ENCODE peak calls at places on chromosomes 2 and 18, in four cellular contexts. One of them, this sample, is unnamed.

GRCh38 chr2:170255971-170256370 is 78.0 kb downstream of the MYO3B start:
- DNase-seq in A549: no peak
- DNase-seq in lower leg skin: no peak
- DNase-seq in H54: no peak
- DNase-seq in this sample: no peak

GRCh38 chr2:19801367-19802087 is 100.3 kb downstream of the TTC32 start:
- DNase-seq in A549: peak
- DNase-seq in H54: peak
- DNase-seq in lower leg skin: peak
- DNase-seq in this sample: no peak

GRCh38 chr2:162795312-162795711 is 43.3 kb downstream of the KCNH7 start:
- DNase-seq in H54: no peak
- DNase-seq in lower leg skin: no peak
- DNase-seq in A549: peak
- DNase-seq in this sample: no peak

GRCh38 chr18:27839141-27839540 is 337.8 kb downstream of the CDH2 start:
- DNase-seq in A549: peak
- DNase-seq in lower leg skin: no peak
- DNase-seq in H54: peak
- DNase-seq in this sample: no peak

GRCh38 chr2:158486970-158487325 is 30.2 kb downstream of the PKP4 start:
- DNase-seq in H54: no peak
- DNase-seq in A549: no peak
- DNase-seq in lower leg skin: no peak
- DNase-seq in this sample: no peak

GRCh38 chr2:126849486-126849885 is 49.2 kb upstream of the TEX51 start:
- DNase-seq in A549: no peak
- DNase-seq in lower leg skin: peak
- DNase-seq in H54: no peak
- DNase-seq in this sample: no peak

GRCh38 chr2:50086450-50086849 is 932.1 kb upstream of the FSHR start:
- DNase-seq in lower leg skin: no peak
- DNase-seq in H54: no peak
- DNase-seq in A549: no peak
- DNase-seq in this sample: no peak

GRCh38 chr2:20196053-20196880 is 28.7 kb downstream of the SDC1 start:
- DNase-seq in lower leg skin: no peak
- DNase-seq in H54: no peak
- DNase-seq in A549: no peak
- DNase-seq in this sample: no peak

GRCh38 chr18:48340502-48340901 is 68.7 kb downstream of the ZBTB7C start:
- DNase-seq in A549: no peak
- DNase-seq in lower leg skin: no peak
- DNase-seq in H54: no peak
- DNase-seq in this sample: no peak

GRCh38 chr2:72271766-72272615 is 124.3 kb upstream of the CYP26B1 start:
- DNase-seq in A549: peak
- DNase-seq in lower leg skin: no peak
- DNase-seq in H54: no peak
- DNase-seq in this sample: no peak

GRCh38 chr18:26652501-26652900 is 104.1 kb upstream of the KCTD1 start:
- DNase-seq in H54: no peak
- DNase-seq in A549: no peak
- DNase-seq in lower leg skin: no peak
- DNase-seq in this sample: no peak

GRCh38 chr2:41906325-41906700 is 141.5 kb upstream of the PKDCC start:
- DNase-seq in H54: no peak
- DNase-seq in lower leg skin: no peak
- DNase-seq in A549: no peak
- DNase-seq in this sample: no peak

GRCh38 chr2:12424820-12425219 is 291.9 kb upstream of the TRIB2 start:
- DNase-seq in lower leg skin: no peak
- DNase-seq in H54: no peak
- DNase-seq in A549: no peak
- DNase-seq in this sample: no peak

GRCh38 chr2:60527762-60528161 is 25.7 kb downstream of the BCL11A start:
- DNase-seq in lower leg skin: no peak
- DNase-seq in A549: no peak
- DNase-seq in H54: no peak
- DNase-seq in this sample: no peak

GRCh38 chr2:186716899-186717811 is 23.3 kb downstream of the FAM171B start:
- DNase-seq in H54: no peak
- DNase-seq in lower leg skin: no peak
- DNase-seq in A549: no peak
- DNase-seq in this sample: no peak

GRCh38 chr2:7427293-7428060 is 510.3 kb downstream of the RNF144A start:
- DNase-seq in A549: peak
- DNase-seq in lower leg skin: no peak
- DNase-seq in H54: peak
- DNase-seq in this sample: peak

GRCh38 chr2:188146888-188147287 is 144.8 kb upstream of the GULP1 start:
- DNase-seq in H54: no peak
- DNase-seq in A549: no peak
- DNase-seq in lower leg skin: no peak
- DNase-seq in this sample: no peak

GRCh38 chr2:121617042-121617599 is 32.1 kb downstream of the CLASP1 start:
- DNase-seq in A549: no peak
- DNase-seq in H54: no peak
- DNase-seq in lower leg skin: no peak
- DNase-seq in this sample: no peak

GRCh38 chr2:18180031-18180610 is 301.7 kb downstream of the KCNS3 start:
- DNase-seq in lower leg skin: no peak
- DNase-seq in H54: no peak
- DNase-seq in A549: no peak
- DNase-seq in this sample: no peak

GRCh38 chr2:176464886-176465564 is 195.8 kb downstream of the MTX2 start:
- DNase-seq in H54: no peak
- DNase-seq in lower leg skin: no peak
- DNase-seq in A549: no peak
- DNase-seq in this sample: no peak

GRCh38 chr2:226609361-226609760 is 190.3 kb downstream of the IRS1 start:
- DNase-seq in H54: no peak
- DNase-seq in lower leg skin: no peak
- DNase-seq in A549: no peak
- DNase-seq in this sample: no peak

GRCh38 chr2:28219134-28219533 is 173.5 kb upstream of the FOSL2 start:
- DNase-seq in H54: no peak
- DNase-seq in lower leg skin: no peak
- DNase-seq in A549: no peak
- DNase-seq in this sample: no peak

GRCh38 chr2:177165103-177165583 is 47.5 kb upstream of the HNRNPA3 start:
- DNase-seq in H54: no peak
- DNase-seq in lower leg skin: no peak
- DNase-seq in A549: peak
- DNase-seq in this sample: peak

GRCh38 chr2:159116922-159117321 is 148.5 kb downstream of the TANC1 start:
- DNase-seq in A549: no peak
- DNase-seq in H54: no peak
- DNase-seq in lower leg skin: no peak
- DNase-seq in this sample: no peak

GRCh38 chr2:44169155-44169898 is 652 bp downstream of the PPM1B start:
- DNase-seq in lower leg skin: peak
- DNase-seq in H54: peak
- DNase-seq in A549: peak
- DNase-seq in this sample: peak

GRCh38 chr2:44167311-44167907 is 1.3 kb upstream of the PPM1B start:
- DNase-seq in H54: no peak
- DNase-seq in lower leg skin: no peak
- DNase-seq in A549: no peak
- DNase-seq in this sample: no peak

GRCh38 chr2:44168684-44169154 is at the start of gene PPM1B:
- DNase-seq in lower leg skin: peak
- DNase-seq in H54: no peak
- DNase-seq in A549: no peak
- DNase-seq in this sample: no peak

GRCh38 chr2:44166096-44166495 is 2.6 kb upstream of the PPM1B start:
- DNase-seq in A549: no peak
- DNase-seq in H54: no peak
- DNase-seq in lower leg skin: no peak
- DNase-seq in this sample: peak

DNA sequence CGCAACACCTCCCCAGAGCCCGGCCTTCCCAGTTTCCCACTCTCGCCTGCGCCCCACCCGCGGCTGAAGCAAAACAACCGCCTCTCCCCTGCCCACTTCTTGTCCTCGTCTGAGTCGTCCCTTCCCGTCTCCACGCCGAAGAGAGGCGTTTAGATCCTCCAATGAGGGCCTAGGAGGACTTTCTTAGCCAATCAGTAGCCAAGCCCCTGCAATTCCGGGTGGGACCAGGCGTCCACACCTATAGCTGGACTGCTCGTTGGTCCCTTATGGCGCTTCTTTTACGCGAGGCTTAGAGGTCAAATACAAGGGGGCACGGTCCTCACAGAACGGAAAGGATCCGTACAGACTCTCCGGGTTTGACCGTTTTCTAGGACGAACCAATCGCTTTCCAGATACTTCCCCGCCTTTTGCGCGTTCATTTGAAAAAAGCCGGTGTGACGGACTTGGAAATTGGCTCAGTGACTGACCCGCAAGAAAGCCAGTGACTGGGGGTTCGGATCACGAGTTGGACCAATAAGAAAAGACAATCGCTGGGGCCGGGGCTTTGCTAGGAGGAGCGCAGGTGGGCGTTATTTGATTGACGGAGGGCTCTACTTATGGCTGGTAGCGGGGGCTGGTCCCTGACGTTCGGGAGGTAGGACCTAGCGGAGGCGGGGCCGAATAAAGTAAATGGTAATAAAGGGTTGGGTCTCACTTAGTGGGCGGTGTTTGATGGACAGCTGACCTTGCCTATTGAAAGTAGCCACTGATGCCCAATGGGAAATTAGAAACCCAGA is 579 bp upstream of the PPM1B start:
- DNase-seq in A549: peak
- DNase-seq in lower leg skin: peak
- DNase-seq in H54: peak
- DNase-seq in this sample: peak
- TF ChIP-seq POLR2A in A549: no peak
- TF ChIP-seq POLR2A in lower leg skin: no peak
- TF ChIP-seq POLR2A in H54: peak
- TF ChIP-seq POLR2A in this sample: peak

DNA sequence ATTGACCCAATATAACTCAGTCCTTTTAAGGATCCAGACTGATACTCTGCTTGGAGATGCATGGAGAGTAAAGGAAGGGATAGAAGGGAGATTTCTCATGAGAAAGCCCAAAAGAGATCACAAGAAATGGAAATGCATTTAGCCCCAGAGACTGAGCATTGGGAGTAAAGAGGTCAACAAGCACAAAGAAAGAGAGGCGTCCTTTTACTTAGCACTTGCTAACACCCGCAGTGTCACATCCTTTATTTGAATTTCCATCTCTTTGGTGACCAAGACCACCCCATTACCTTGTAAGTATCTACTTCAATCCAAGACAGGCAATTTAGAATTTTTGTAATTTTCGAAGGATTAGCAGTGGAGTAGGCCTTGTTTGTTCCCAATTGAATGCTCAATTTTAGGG is 111.8 kb upstream of the DCC start:
- DNase-seq in lower leg skin: no peak
- DNase-seq in H54: no peak
- DNase-seq in A549: no peak
- DNase-seq in this sample: no peak
- TF ChIP-seq POLR2A in lower leg skin: no peak
- TF ChIP-seq POLR2A in H54: no peak
- TF ChIP-seq POLR2A in A549: no peak
- TF ChIP-seq POLR2A in this sample: no peak

GRCh38 chr2:237240252-237240651 is 154.6 kb downstream of the COPS8 start:
- DNase-seq in A549: no peak
- DNase-seq in lower leg skin: no peak
- DNase-seq in H54: no peak
- DNase-seq in this sample: no peak

GRCh38 chr2:237234268-237234667 is 148.6 kb downstream of the COPS8 start:
- DNase-seq in A549: no peak
- DNase-seq in H54: no peak
- DNase-seq in lower leg skin: no peak
- DNase-seq in this sample: no peak

GRCh38 chr2:237232166-237232565 is 146.5 kb downstream of the COPS8 start:
- DNase-seq in H54: no peak
- DNase-seq in lower leg skin: no peak
- DNase-seq in A549: no peak
- DNase-seq in this sample: no peak

GRCh38 chr2:237235383-237236095 is 149.8 kb downstream of the COPS8 start:
- DNase-seq in H54: no peak
- DNase-seq in A549: no peak
- DNase-seq in lower leg skin: no peak
- DNase-seq in this sample: no peak

GRCh38 chr2:237236188-237236587 is 150.5 kb downstream of the COPS8 start:
- DNase-seq in lower leg skin: no peak
- DNase-seq in A549: no peak
- DNase-seq in H54: no peak
- DNase-seq in this sample: no peak
- TF ChIP-seq POLR2A in lower leg skin: no peak
- TF ChIP-seq POLR2A in A549: no peak
- TF ChIP-seq POLR2A in H54: no peak
- TF ChIP-seq POLR2A in this sample: no peak

GRCh38 chr18:22667616-22668422 is 250.1 kb upstream of the CTAGE1 start:
- DNase-seq in A549: peak
- DNase-seq in H54: peak
- DNase-seq in lower leg skin: no peak
- DNase-seq in this sample: peak
- TF ChIP-seq POLR2A in A549: no peak
- TF ChIP-seq POLR2A in H54: no peak
- TF ChIP-seq POLR2A in lower leg skin: no peak
- TF ChIP-seq POLR2A in this sample: no peak

DNA sequence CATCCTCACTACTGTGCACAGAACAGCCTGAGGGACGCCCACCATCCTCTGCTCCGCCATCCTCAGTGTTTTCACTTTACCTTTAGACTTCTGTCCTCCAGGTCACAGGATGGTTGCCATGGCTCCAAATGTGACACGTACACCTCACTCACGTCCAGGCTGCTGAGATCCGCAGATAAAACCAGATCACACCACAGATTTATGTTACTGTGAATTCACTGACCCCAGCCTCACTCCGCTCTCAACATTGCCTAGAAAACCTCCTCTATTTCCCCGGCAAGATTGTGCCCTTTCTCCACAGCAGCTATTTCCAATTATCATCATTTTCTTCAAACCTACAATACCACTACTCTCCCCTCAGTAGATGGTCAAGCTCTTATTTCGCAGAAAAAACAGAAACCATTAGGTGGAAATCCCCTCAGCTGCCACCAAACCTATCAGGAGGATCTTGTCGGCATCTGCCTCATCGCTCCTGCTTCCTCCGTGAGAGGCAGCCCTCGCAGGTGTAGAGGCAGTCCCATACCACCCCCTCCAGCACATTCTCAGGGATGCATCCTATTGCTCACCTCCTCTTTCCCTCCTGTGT is 49.8 kb upstream of the SLC1A4 start:
- DNase-seq in A549: no peak
- DNase-seq in lower leg skin: no peak
- DNase-seq in H54: no peak
- DNase-seq in this sample: no peak
- TF ChIP-seq POLR2A in A549: no peak
- TF ChIP-seq POLR2A in lower leg skin: no peak
- TF ChIP-seq POLR2A in H54: no peak
- TF ChIP-seq POLR2A in this sample: no peak

GRCh38 chr18:50194623-50195532 is at the start of gene MYO5B:
- DNase-seq in H54: no peak
- DNase-seq in A549: peak
- DNase-seq in lower leg skin: no peak
- DNase-seq in this sample: peak
- TF ChIP-seq POLR2A in H54: no peak
- TF ChIP-seq POLR2A in A549: no peak
- TF ChIP-seq POLR2A in lower leg skin: no peak
- TF ChIP-seq POLR2A in this sample: no peak